ENCODE peak calls at places on chromosomes 3 and 15, in nine cellular contexts. One of them, this sample, is unnamed.

GRCh38 chr3:161649900-161650484 is 153.4 kb downstream of the OTOL1 start:
- DNase-seq in heart right ventricle: no peak
- DNase-seq in tibial artery: no peak
- DNase-seq in PC-3: peak; percentile 67
- DNase-seq in aorta: no peak
- DNase-seq in psoas muscle: no peak
- DNase-seq in breast epithelium: no peak
- DNase-seq in stomach: no peak
- DNase-seq in testis: no peak
- DNase-seq in this sample: no peak

GRCh38 chr3:117019082-117019713 is 309.6 kb downstream of the TUSC7 start:
- DNase-seq in tibial artery: peak; percentile 65
- DNase-seq in testis: peak; percentile 80
- DNase-seq in aorta: no peak
- DNase-seq in psoas muscle: peak; percentile 30
- DNase-seq in breast epithelium: peak; percentile 56
- DNase-seq in stomach: peak; percentile 64
- DNase-seq in PC-3: peak; percentile 72
- DNase-seq in heart right ventricle: peak; percentile 48
- DNase-seq in this sample: peak; percentile 29

GRCh38 chr15:72173864-72174550 is 23.6 kb downstream of the GRAMD2A start:
- DNase-seq in testis: no peak
- DNase-seq in breast epithelium: no peak
- DNase-seq in psoas muscle: no peak
- DNase-seq in tibial artery: no peak
- DNase-seq in PC-3: no peak
- DNase-seq in heart right ventricle: no peak
- DNase-seq in aorta: no peak
- DNase-seq in stomach: no peak
- DNase-seq in this sample: no peak

GRCh38 chr3:113167929-113168771 is 43.2 kb upstream of the BOC start:
- DNase-seq in PC-3: no peak
- DNase-seq in tibial artery: peak; percentile 47
- DNase-seq in psoas muscle: no peak
- DNase-seq in heart right ventricle: no peak
- DNase-seq in breast epithelium: no peak
- DNase-seq in aorta: no peak
- DNase-seq in stomach: no peak
- DNase-seq in testis: peak; percentile 22
- DNase-seq in this sample: no peak

GRCh38 chr3:141093397-141093796 is 42.2 kb downstream of the SPSB4 start:
- DNase-seq in breast epithelium: no peak
- DNase-seq in psoas muscle: no peak
- DNase-seq in testis: no peak
- DNase-seq in PC-3: peak; percentile 21
- DNase-seq in aorta: peak; percentile 72
- DNase-seq in stomach: no peak
- DNase-seq in tibial artery: no peak
- DNase-seq in heart right ventricle: no peak
- DNase-seq in this sample: no peak

GRCh38 chr15:39448409-39448808 is 132.5 kb upstream of the THBS1 start:
- DNase-seq in PC-3: no peak
- DNase-seq in testis: no peak
- DNase-seq in stomach: no peak
- DNase-seq in breast epithelium: no peak
- DNase-seq in psoas muscle: no peak
- DNase-seq in heart right ventricle: no peak
- DNase-seq in aorta: no peak
- DNase-seq in tibial artery: no peak
- DNase-seq in this sample: no peak

GRCh38 chr3:168885028-168885427 is 778.5 kb downstream of the MECOM start:
- DNase-seq in PC-3: peak; percentile 96
- DNase-seq in aorta: no peak
- DNase-seq in testis: no peak
- DNase-seq in heart right ventricle: no peak
- DNase-seq in psoas muscle: no peak
- DNase-seq in breast epithelium: no peak
- DNase-seq in stomach: no peak
- DNase-seq in tibial artery: no peak
- DNase-seq in this sample: no peak

GRCh38 chr15:52326758-52327157 is 31.2 kb upstream of the MYO5C start:
- DNase-seq in psoas muscle: no peak
- DNase-seq in tibial artery: no peak
- DNase-seq in testis: no peak
- DNase-seq in breast epithelium: no peak
- DNase-seq in heart right ventricle: no peak
- DNase-seq in PC-3: no peak
- DNase-seq in aorta: no peak
- DNase-seq in stomach: no peak
- DNase-seq in this sample: no peak

GRCh38 chr3:144344925-144345548 is 373.4 kb downstream of the DIPK2A start:
- DNase-seq in tibial artery: no peak
- DNase-seq in breast epithelium: no peak
- DNase-seq in testis: no peak
- DNase-seq in heart right ventricle: no peak
- DNase-seq in stomach: no peak
- DNase-seq in PC-3: no peak
- DNase-seq in psoas muscle: no peak
- DNase-seq in aorta: no peak
- DNase-seq in this sample: no peak

GRCh38 chr3:58568572-58569286 is 8.5 kb downstream of the FAM107A start:
- DNase-seq in PC-3: peak; percentile 92
- DNase-seq in aorta: peak; percentile 94
- DNase-seq in tibial artery: peak; percentile 70
- DNase-seq in psoas muscle: peak; percentile 74
- DNase-seq in testis: peak; percentile 91
- DNase-seq in stomach: peak; percentile 83
- DNase-seq in breast epithelium: peak; percentile 84
- DNase-seq in heart right ventricle: peak; percentile 74
- DNase-seq in this sample: peak; percentile 62

GRCh38 chr3:79383402-79384012 is 384.3 kb downstream of the ROBO1 start:
- DNase-seq in aorta: no peak
- DNase-seq in stomach: no peak
- DNase-seq in testis: no peak
- DNase-seq in tibial artery: no peak
- DNase-seq in PC-3: peak; percentile 36
- DNase-seq in breast epithelium: no peak
- DNase-seq in heart right ventricle: no peak
- DNase-seq in psoas muscle: no peak
- DNase-seq in this sample: no peak

GRCh38 chr3:73324203-73325155 is 263.0 kb downstream of the EBLN2 start:
- DNase-seq in testis: no peak
- DNase-seq in aorta: no peak
- DNase-seq in PC-3: no peak
- DNase-seq in tibial artery: no peak
- DNase-seq in heart right ventricle: no peak
- DNase-seq in breast epithelium: no peak
- DNase-seq in psoas muscle: no peak
- DNase-seq in stomach: no peak
- DNase-seq in this sample: no peak
- H3K27ac ChIP-seq in testis: no peak overlapping the region
- H3K27ac ChIP-seq in aorta: no peak overlapping the region
- H3K27ac ChIP-seq in PC-3: no peak overlapping the region
- H3K27ac ChIP-seq in tibial artery: no peak overlapping the region
- H3K27ac ChIP-seq in heart right ventricle: no peak overlapping the region
- H3K27ac ChIP-seq in breast epithelium: no peak overlapping the region
- H3K27ac ChIP-seq in psoas muscle: peak overlapping the region; percentile 9
- H3K27ac ChIP-seq in stomach: no peak overlapping the region
- H3K27ac ChIP-seq in this sample: no peak overlapping the region

GRCh38 chr15:93067649-93068085 is 21.3 kb downstream of the RGMA start:
- DNase-seq in heart right ventricle: no peak
- DNase-seq in aorta: no peak
- DNase-seq in tibial artery: no peak
- DNase-seq in breast epithelium: no peak
- DNase-seq in stomach: no peak
- DNase-seq in testis: no peak
- DNase-seq in psoas muscle: peak; percentile 54
- DNase-seq in PC-3: no peak
- DNase-seq in this sample: no peak

GRCh38 chr15:93063796-93064690 is 25.0 kb downstream of the RGMA start:
- DNase-seq in stomach: no peak
- DNase-seq in breast epithelium: no peak
- DNase-seq in PC-3: no peak
- DNase-seq in testis: no peak
- DNase-seq in tibial artery: no peak
- DNase-seq in heart right ventricle: no peak
- DNase-seq in aorta: no peak
- DNase-seq in psoas muscle: no peak
- DNase-seq in this sample: no peak

GRCh38 chr15:93066834-93067648 is 22.0 kb downstream of the RGMA start:
- DNase-seq in tibial artery: peak; percentile 60
- DNase-seq in heart right ventricle: no peak
- DNase-seq in breast epithelium: no peak
- DNase-seq in aorta: no peak
- DNase-seq in testis: no peak
- DNase-seq in psoas muscle: no peak
- DNase-seq in PC-3: peak; percentile 38
- DNase-seq in stomach: no peak
- DNase-seq in this sample: no peak

GRCh38 chr15:93065641-93066045 is 23.4 kb downstream of the RGMA start:
- DNase-seq in testis: no peak
- DNase-seq in heart right ventricle: no peak
- DNase-seq in PC-3: no peak
- DNase-seq in aorta: no peak
- DNase-seq in breast epithelium: no peak
- DNase-seq in stomach: no peak
- DNase-seq in tibial artery: no peak
- DNase-seq in psoas muscle: no peak
- DNase-seq in this sample: no peak

DNA sequence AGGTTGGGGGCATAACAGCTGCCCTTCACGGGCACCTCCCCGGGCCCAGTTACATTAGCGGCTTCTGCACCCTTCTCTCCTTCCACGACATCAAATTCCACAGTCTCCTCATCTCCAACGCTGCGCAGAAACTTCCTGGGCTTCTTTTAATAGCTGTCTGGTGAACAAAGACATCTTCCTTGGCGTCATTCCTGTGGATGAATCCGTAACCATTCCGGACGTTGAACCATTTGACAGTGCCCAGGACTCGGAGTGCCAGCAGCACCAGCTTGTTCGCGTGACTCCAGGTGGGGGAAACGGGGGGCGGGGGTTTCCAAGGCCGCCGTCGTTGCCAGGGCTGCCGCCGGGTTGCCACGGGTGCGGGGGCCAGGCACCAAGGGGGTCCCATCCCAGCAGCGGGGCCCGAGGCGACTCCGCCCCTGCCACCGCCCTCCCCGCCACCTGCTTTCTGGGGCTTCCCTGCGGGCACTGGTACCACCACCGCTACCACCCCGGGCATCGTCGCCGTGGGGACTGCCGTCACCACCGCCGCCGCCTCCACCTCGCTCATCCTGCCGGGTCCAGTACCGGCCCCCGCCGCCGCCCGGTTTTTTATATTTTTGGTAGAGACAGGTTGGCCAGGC is 22.8 kb downstream of the RGMA start:
- DNase-seq in psoas muscle: peak; percentile 41
- DNase-seq in tibial artery: no peak
- DNase-seq in aorta: no peak
- DNase-seq in breast epithelium: no peak
- DNase-seq in stomach: no peak
- DNase-seq in PC-3: no peak
- DNase-seq in heart right ventricle: no peak
- DNase-seq in testis: no peak
- DNase-seq in this sample: peak; percentile 43
- H3K4me1 ChIP-seq in psoas muscle: peaks cover 82% of the 10 kb centered on the region
- H3K4me1 ChIP-seq in tibial artery: peaks cover 38% of the 10 kb centered on the region
- H3K4me1 ChIP-seq in aorta: peaks cover 2% of the 10 kb centered on the region
- H3K4me1 ChIP-seq in breast epithelium: peaks cover 18% of the 10 kb centered on the region
- H3K4me1 ChIP-seq in stomach: peaks cover 16% of the 10 kb centered on the region
- H3K4me1 ChIP-seq in PC-3: peaks cover 34% of the 10 kb centered on the region
- H3K4me1 ChIP-seq in heart right ventricle: peaks cover 62% of the 10 kb centered on the region
- H3K4me1 ChIP-seq in testis: peaks cover 49% of the 10 kb centered on the region
- H3K4me1 ChIP-seq in this sample: peaks cover 43% of the 10 kb centered on the region

GRCh38 chr15:68419301-68420175 is 12.4 kb downstream of the ITGA11 start:
- DNase-seq in testis: peak; percentile 2
- DNase-seq in tibial artery: no peak
- DNase-seq in breast epithelium: no peak
- DNase-seq in heart right ventricle: peak; percentile 1
- DNase-seq in psoas muscle: no peak
- DNase-seq in aorta: no peak
- DNase-seq in stomach: no peak
- DNase-seq in PC-3: no peak
- DNase-seq in this sample: no peak

GRCh38 chr15:68417051-68417450 is 14.9 kb downstream of the ITGA11 start:
- DNase-seq in heart right ventricle: no peak
- DNase-seq in stomach: no peak
- DNase-seq in tibial artery: no peak
- DNase-seq in breast epithelium: no peak
- DNase-seq in psoas muscle: no peak
- DNase-seq in aorta: no peak
- DNase-seq in testis: peak; percentile 2
- DNase-seq in PC-3: no peak
- DNase-seq in this sample: no peak

GRCh38 chr15:68420186-68420684 is 11.7 kb downstream of the ITGA11 start:
- DNase-seq in aorta: no peak
- DNase-seq in heart right ventricle: peak; percentile 1
- DNase-seq in testis: peak; percentile 0
- DNase-seq in stomach: no peak
- DNase-seq in tibial artery: no peak
- DNase-seq in psoas muscle: no peak
- DNase-seq in breast epithelium: no peak
- DNase-seq in PC-3: peak; percentile 7
- DNase-seq in this sample: peak; percentile 3

GRCh38 chr15:68417897-68418296 is 14.1 kb downstream of the ITGA11 start:
- DNase-seq in tibial artery: no peak
- DNase-seq in psoas muscle: no peak
- DNase-seq in aorta: no peak
- DNase-seq in heart right ventricle: no peak
- DNase-seq in breast epithelium: no peak
- DNase-seq in stomach: no peak
- DNase-seq in PC-3: no peak
- DNase-seq in testis: peak; percentile 8
- DNase-seq in this sample: no peak

DNA sequence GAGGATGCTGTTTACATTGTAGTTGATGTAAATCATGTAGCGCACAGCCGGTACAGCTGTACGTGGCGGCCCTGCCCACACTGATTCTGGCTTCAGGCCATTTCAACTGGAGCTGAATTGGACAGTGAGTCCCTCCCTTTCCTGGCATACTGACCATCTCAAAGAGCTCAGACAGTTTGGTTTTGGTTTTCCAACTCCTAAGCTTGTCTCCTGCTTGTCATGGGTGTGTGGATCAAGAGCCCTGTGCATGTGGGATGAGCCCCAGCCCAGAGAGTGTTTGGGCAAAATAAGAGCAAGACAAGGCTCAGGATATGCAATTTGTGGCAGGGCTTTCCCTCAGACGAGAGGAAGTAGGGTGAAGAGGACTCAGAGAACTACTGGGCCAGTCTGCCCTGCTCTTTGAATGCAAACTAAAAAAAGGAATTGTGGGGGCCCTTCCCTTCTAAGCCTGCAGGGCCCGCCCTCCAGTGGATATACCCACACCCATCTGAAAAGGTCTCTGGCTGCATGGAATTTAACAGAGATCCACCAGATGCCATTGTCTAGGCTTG is 13.3 kb downstream of the ITGA11 start:
- DNase-seq in tibial artery: no peak
- DNase-seq in PC-3: no peak
- DNase-seq in psoas muscle: no peak
- DNase-seq in testis: peak; percentile 28
- DNase-seq in stomach: peak; percentile 53
- DNase-seq in heart right ventricle: no peak
- DNase-seq in aorta: no peak
- DNase-seq in breast epithelium: no peak
- DNase-seq in this sample: peak; percentile 16
- H3K27ac ChIP-seq in tibial artery: peak overlapping the region; percentile 51
- H3K27ac ChIP-seq in PC-3: no peak overlapping the region
- H3K27ac ChIP-seq in psoas muscle: no peak overlapping the region
- H3K27ac ChIP-seq in testis: no peak overlapping the region
- H3K27ac ChIP-seq in stomach: no peak overlapping the region
- H3K27ac ChIP-seq in heart right ventricle: peak overlapping the region; percentile 11
- H3K27ac ChIP-seq in aorta: no peak overlapping the region
- H3K27ac ChIP-seq in breast epithelium: no peak overlapping the region
- H3K27ac ChIP-seq in this sample: peak overlapping the region; percentile 41

GRCh38 chr15:99068186-99068585 is 36.7 kb upstream of the SYNM start:
- DNase-seq in aorta: no peak
- DNase-seq in psoas muscle: no peak
- DNase-seq in breast epithelium: no peak
- DNase-seq in PC-3: no peak
- DNase-seq in testis: no peak
- DNase-seq in heart right ventricle: no peak
- DNase-seq in stomach: no peak
- DNase-seq in tibial artery: no peak
- DNase-seq in this sample: no peak
- H3K4me1 ChIP-seq in aorta: no peaks in the 10 kb centered on the region
- H3K4me1 ChIP-seq in psoas muscle: no peaks in the 10 kb centered on the region
- H3K4me1 ChIP-seq in breast epithelium: no peaks in the 10 kb centered on the region
- H3K4me1 ChIP-seq in PC-3: no peaks in the 10 kb centered on the region
- H3K4me1 ChIP-seq in testis: no peaks in the 10 kb centered on the region
- H3K4me1 ChIP-seq in heart right ventricle: no peaks in the 10 kb centered on the region
- H3K4me1 ChIP-seq in stomach: no peaks in the 10 kb centered on the region
- H3K4me1 ChIP-seq in tibial artery: no peaks in the 10 kb centered on the region
- H3K4me1 ChIP-seq in this sample: no peaks in the 10 kb centered on the region